ENCODE peak calls at places on chromosome 21, in five cellular contexts. O, J, G, T and H are unnamed samples.

GRCh38 chr21:30829659-30830058 is at the start of gene KRTAP7-1:
- DNase-seq in T (no peak), O (no peak), G (no peak), J (no peak), H (no peak)

GRCh38 chr21:40732243-40732642 is 114.7 kb downstream of the DSCAM start:
- DNase-seq in O (no peak), T (no peak), J (no peak), G (no peak), H (no peak)

GRCh38 chr21:16002872-16003466 is 273.2 kb downstream of the USP25 start:
- DNase-seq in O (no peak), G (peak; percentile 69), T (peak; percentile 58), J (no peak), H (no peak)

GRCh38 chr21:37914211-37914900 is 1.9 kb downstream of the KCNJ6 start:
- DNase-seq in O (peak; percentile 86), G (no peak), T (peak; percentile 14), J (no peak), H (no peak)

GRCh38 chr21:46603228-46603627 is 1.7 kb downstream of the S100B start:
- DNase-seq in G (peak; percentile 18), T (peak; percentile 23), O (no peak), J (no peak), H (no peak)

GRCh38 chr21:34537838-34538237 is 25.8 kb upstream of the KCNE1 start:
- DNase-seq in O (no peak), T (no peak), G (no peak), J (no peak), H (no peak)

GRCh38 chr21:16402752-16403151 is 673.0 kb downstream of the USP25 start:
- DNase-seq in G (peak; percentile 5), T (no peak), O (no peak), J (no peak), H (no peak)

GRCh38 chr21:45913886-45914285 is 67.7 kb upstream of the COL6A1 start:
- DNase-seq in J (no peak), T (no peak), O (no peak), G (no peak), H (peak; percentile 19)

GRCh38 chr21:46078322-46078981 is 19.5 kb upstream of the COL6A2 start:
- DNase-seq in T (no peak), O (no peak), J (no peak), G (peak; percentile 49), H (no peak)

GRCh38 chr21:34078915-34079314 is 5.5 kb downstream of the MRPS6 start:
- DNase-seq in J (no peak), G (no peak), T (peak; percentile 25), O (no peak), H (no peak)

DNA sequence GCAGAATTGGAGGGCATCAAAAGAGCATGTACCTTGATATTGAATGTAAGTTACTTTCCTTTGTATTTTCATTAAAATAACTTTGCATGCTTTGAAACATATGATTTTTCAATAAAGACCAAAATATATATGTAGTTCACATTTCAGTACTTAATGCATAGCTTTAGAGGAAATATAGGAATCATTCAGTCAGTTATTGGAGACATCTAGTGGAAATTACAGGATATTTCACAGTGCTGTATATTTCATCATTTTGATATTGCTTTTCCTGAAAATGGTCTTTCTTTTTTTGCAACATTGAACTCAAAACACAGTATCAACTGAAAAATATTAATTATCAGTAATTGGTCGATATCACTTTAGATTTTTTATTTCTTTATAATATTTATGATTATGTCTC is 375.8 kb downstream of the NCAM2 start:
- DNase-seq in T (no peak), J (no peak), G (peak; percentile 35), O (no peak), H (no peak)
- TF ChIP-seq CTCF in T (peak; percentile 46), J (no peak), G (peak; percentile 44), O (no peak), H (no peak)

GRCh38 chr21:17552410-17552809 is 39.6 kb downstream of the CXADR start:
- DNase-seq in J (no peak), T (no peak), O (no peak), G (no peak), H (no peak)
- TF ChIP-seq CTCF in J (no peak), T (no peak), O (no peak), G (no peak), H (no peak)

GRCh38 chr21:22258821-22259220 is 1260.6 kb downstream of the NCAM2 start:
- DNase-seq in J (no peak), T (no peak), O (no peak), G (no peak), H (no peak)
- TF ChIP-seq CTCF in J (no peak), T (no peak), O (no peak), G (no peak), H (no peak)

GRCh38 chr21:32990666-32991065 is 35.1 kb upstream of the OLIG2 start:
- DNase-seq in J (no peak), O (no peak), T (no peak), G (no peak), H (no peak)

GRCh38 chr21:32991299-32991850 is 34.4 kb upstream of the OLIG2 start:
- DNase-seq in O (no peak), T (no peak), J (no peak), G (no peak), H (no peak)

GRCh38 chr21:32993894-32994293 is 31.8 kb upstream of the OLIG2 start:
- DNase-seq in T (no peak), G (no peak), O (no peak), J (no peak), H (no peak)

GRCh38 chr21:32994305-32994704 is 31.4 kb upstream of the OLIG2 start:
- DNase-seq in O (no peak), T (peak; percentile 65), J (peak; percentile 18), G (peak; percentile 46), H (no peak)
- TF ChIP-seq CTCF in O (no peak), T (peak; percentile 76), J (peak; percentile 71), G (peak; percentile 67), H (peak; percentile 45)

DNA sequence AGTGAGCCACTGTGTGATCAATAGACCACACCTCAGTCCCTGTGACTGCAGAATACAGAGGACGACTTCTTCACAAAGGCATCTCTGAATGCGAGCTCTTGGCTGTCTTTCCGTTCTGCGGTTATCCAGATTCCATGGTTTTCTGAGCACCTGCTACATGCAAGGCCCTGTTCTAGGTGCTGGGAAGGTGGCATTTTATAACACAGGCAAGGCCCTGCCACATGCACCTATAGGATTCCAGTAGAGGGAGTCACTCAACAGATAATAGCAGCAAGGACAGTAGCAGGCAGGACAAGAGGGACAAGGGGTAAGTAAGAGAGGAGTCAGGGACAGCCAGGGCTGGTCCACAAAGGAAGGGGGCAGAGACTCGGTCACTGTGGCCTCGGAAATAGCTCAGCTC is 9.0 kb downstream of the URB1 start:
- DNase-seq in T (peak; percentile 37), O (no peak), J (no peak), G (no peak), H (no peak)
- TF ChIP-seq CTCF in T (peak; percentile 47), O (no peak), J (no peak), G (no peak), H (no peak)